ENCODE peak calls at places on chromosome 17, in five cellular contexts. J, K, O, V and Z are unnamed samples.

GRCh38 chr17:2564876-2565275 is 28.6 kb upstream of the PAFAH1B1 start:
- DNase-seq in J (no peak), K (no peak), O (no peak), V (peak), Z (no peak)

GRCh38 chr17:50151937-50152547 is 1.6 kb upstream of the PPP1R9B start:
- DNase-seq in J (peak), K (peak), O (peak), V (peak), Z (peak)

GRCh38 chr17:37744961-37745800 is at the start of gene HNF1B:
- DNase-seq in J (no peak), K (peak), O (peak), V (no peak), Z (no peak)

GRCh38 chr17:67488161-67488560 is 111.1 kb downstream of the PITPNC1 start:
- DNase-seq in J (no peak), K (peak), O (no peak), V (no peak), Z (no peak)

GRCh38 chr17:82518826-82519810 is at the start of gene FOXK2:
- DNase-seq in J (peak), K (peak), O (peak), V (peak), Z (peak)

GRCh38 chr17:44005865-44006580 is 1.6 kb downstream of the NAGS start:
- DNase-seq in J (peak), K (peak), O (peak), V (no peak), Z (no peak)

GRCh38 chr17:11996722-11997146 is 541 bp downstream of the ZNF18 start:
- DNase-seq in J (peak), K (no peak), O (no peak), V (peak), Z (no peak)

GRCh38 chr17:47605006-47605405 is 44.7 kb upstream of the KPNB1 start:
- DNase-seq in J (no peak), K (no peak), O (no peak), V (no peak), Z (no peak)

GRCh38 chr17:41919840-41920579 is 1.3 kb upstream of the ACLY start:
- DNase-seq in J (no peak), K (peak), O (no peak), V (peak), Z (no peak)

GRCh38 chr17:67123692-67124091 is 79.3 kb downstream of the CACNG1 start:
- DNase-seq in J (no peak), K (no peak), O (no peak), V (no peak), Z (no peak)

GRCh38 chr17:40815381-40815780 is 7.0 kb downstream of the KRT10 start:
- DNase-seq in J (no peak), K (no peak), O (no peak), V (no peak), Z (no peak)

GRCh38 chr17:14745541-14745940 is 444.7 kb downstream of the HS3ST3B1 start:
- DNase-seq in J (no peak), K (no peak), O (no peak), V (no peak), Z (no peak)

GRCh38 chr17:6323626-6324356 is 111.1 kb downstream of the AIPL1 start:
- DNase-seq in J (no peak), K (peak), O (no peak), V (no peak), Z (no peak)

GRCh38 chr17:39929657-39930407 is 2.3 kb downstream of the LRRC3C start:
- DNase-seq in J (no peak), K (no peak), O (no peak), V (peak), Z (no peak)

GRCh38 chr17:1559743-1560581 is 2.6 kb downstream of the PITPNA start:
- DNase-seq in J (no peak), K (no peak), O (peak), V (no peak), Z (no peak)

GRCh38 chr17:13118311-13118710 is 100.5 kb upstream of the ELAC2 start:
- DNase-seq in J (no peak), K (no peak), O (no peak), V (no peak), Z (no peak)

DNA sequence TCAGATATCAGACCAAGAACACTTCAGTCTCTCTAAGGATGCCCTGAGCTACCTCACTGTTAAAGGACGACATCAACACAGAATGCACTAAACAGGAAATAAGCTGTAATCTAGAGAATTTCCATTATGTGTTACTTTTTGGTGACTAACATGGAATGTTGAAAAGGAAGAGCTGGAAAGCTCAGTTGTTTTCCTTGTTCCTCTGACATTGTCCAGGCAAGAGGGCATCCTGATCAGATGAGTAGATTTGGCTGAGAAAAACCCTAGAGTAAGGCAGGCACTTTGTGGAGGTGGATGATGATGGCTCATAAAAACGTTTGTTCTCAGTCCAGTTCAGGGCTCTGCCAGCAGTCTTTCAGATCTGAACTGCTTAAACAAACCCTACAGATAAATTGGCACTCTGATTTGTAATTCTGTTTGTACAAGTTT is 34.0 kb downstream of the DGKE start:
- DNase-seq in J (no peak), K (no peak), O (no peak), V (no peak), Z (no peak)
- TF ChIP-seq CTCF in J (no peak), K (no peak), O (no peak), V (no peak), Z (no peak)

DNA sequence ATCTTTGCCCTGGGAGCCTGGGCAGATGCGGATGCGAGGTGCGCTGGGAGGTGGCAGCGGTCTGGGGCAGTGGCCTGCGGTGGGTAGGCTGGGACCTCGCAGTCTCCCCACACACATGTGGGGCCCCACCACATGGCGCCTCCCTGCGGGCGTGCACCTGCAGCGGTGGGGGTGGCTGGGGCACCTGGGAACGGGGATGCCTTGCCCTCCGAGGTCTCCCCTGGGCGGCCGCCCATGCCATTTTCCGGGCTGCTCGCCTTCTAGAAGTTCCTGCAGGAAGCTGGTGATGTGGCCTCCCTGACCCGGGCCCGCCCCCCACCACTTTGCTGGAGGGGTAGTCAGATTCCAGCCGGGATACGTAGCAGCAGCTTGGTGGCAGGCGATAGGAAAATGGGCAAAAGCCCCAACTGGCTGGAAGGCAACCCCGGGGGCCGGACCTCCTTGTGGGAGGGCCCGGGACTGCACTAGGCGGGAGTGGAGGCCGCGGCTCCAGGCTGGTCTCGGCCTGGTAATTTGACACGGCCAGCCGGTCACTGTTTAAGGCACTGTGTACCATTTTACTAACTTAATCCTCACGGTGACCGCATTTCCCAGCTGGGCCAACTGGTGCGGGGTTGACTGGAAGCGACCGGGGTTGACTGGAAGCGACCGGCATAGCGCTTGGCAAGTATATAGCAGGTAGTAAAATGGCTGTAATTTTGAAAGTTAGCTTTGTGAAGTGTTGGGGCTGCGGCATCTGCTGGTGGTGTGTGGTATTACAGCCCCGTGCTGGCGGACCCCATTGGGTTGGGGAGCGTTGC is 38.5 kb downstream of the IGF2BP1 start:
- DNase-seq in J (peak), K (peak), O (no peak), V (no peak), Z (no peak)
- TF ChIP-seq CTCF in J (peak), K (peak), O (peak), V (peak), Z (peak)

GRCh38 chr17:30954046-30954805 is 16.6 kb upstream of the RNF135 start:
- DNase-seq in J (no peak), K (no peak), O (no peak), V (no peak), Z (peak)

GRCh38 chr17:30947796-30948195 is 23.0 kb upstream of the RNF135 start:
- DNase-seq in J (no peak), K (no peak), O (no peak), V (no peak), Z (no peak)

GRCh38 chr17:30950189-30950588 is 20.6 kb upstream of the RNF135 start:
- DNase-seq in J (no peak), K (no peak), O (no peak), V (no peak), Z (no peak)

GRCh38 chr17:30952645-30953393 is 18.0 kb upstream of the RNF135 start:
- DNase-seq in J (no peak), K (no peak), O (no peak), V (no peak), Z (peak)

GRCh38 chr17:30950669-30951399 is 20.0 kb upstream of the RNF135 start:
- DNase-seq in J (no peak), K (no peak), O (peak), V (no peak), Z (no peak)
- TF ChIP-seq CTCF in J (no peak), K (no peak), O (no peak), V (no peak), Z (no peak)

DNA sequence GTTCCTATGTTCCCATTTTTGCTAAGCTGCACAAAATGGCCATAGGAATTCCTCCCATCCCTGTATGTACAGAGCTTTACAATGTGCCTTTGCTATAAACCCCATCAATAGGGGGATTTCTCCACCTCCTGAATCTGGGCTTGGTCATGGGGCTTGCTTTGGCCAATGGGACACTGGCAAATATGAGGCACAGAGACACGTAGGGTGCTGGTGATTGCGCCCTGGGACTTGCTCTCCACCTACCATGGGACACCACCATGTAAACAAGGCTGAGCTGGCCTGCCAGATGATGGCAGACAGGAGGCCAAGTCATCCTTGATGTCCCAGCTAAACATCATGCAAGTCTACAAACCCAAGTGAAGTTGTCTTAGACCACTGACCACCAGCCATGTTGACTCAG is 15.3 kb upstream of the ALDH3A1 start:
- DNase-seq in J (no peak), K (no peak), O (no peak), V (no peak), Z (no peak)
- TF ChIP-seq CTCF in J (no peak), K (no peak), O (no peak), V (no peak), Z (no peak)

GRCh38 chr17:21019976-21020575 is 22.7 kb downstream of the USP22 start:
- DNase-seq in J (no peak), K (no peak), O (no peak), V (no peak), Z (no peak)
- TF ChIP-seq CTCF in J (peak), K (peak), O (no peak), V (no peak), Z (peak)

DNA sequence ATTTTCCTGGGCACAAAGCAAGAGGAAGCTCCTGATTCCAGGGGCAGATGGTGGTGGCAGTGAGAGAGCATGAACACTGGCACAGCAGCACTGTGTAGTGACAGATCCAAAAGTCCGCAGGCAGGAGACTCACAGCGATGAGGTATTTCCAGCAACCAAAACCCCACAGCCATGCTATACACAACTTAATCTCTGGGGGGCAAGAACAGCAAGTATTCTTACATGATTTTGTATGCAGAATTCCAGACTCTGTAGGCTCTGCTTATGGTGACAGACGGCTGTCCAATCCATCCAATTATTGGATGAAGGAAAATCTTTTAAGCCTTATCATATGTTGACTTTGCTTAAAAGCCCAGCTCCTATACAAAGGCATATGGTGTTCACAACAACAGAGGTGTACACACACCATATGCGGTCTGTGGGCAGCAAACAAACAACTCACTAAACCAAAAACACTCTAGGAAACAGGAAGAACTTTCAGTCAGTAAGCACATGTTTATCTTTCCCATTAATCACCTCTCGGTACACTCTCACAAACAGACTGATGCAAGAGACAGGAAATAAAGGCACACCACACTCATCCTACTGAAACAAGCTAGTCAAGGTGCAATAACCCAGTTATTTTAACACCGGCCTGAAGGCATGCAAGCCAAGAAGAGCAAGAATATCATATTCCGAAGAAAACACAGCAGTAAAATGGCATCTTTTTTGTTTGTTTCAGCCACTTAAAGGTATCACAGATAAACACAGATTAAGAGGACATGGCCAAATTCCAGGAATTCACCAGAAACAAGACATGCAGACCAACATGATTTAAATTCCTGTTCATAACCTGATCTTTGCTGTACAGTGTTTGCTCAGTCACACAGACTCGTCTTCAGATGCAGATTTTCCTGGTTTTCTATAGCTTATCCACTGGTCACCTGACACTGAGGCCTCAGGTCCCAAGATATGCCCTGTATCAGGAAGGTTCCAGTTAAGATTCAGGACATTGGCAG is 47.8 kb downstream of the ERN1 start:
- DNase-seq in J (no peak), K (no peak), O (no peak), V (peak), Z (no peak)
- TF ChIP-seq CTCF in J (no peak), K (no peak), O (no peak), V (peak), Z (peak)

DNA sequence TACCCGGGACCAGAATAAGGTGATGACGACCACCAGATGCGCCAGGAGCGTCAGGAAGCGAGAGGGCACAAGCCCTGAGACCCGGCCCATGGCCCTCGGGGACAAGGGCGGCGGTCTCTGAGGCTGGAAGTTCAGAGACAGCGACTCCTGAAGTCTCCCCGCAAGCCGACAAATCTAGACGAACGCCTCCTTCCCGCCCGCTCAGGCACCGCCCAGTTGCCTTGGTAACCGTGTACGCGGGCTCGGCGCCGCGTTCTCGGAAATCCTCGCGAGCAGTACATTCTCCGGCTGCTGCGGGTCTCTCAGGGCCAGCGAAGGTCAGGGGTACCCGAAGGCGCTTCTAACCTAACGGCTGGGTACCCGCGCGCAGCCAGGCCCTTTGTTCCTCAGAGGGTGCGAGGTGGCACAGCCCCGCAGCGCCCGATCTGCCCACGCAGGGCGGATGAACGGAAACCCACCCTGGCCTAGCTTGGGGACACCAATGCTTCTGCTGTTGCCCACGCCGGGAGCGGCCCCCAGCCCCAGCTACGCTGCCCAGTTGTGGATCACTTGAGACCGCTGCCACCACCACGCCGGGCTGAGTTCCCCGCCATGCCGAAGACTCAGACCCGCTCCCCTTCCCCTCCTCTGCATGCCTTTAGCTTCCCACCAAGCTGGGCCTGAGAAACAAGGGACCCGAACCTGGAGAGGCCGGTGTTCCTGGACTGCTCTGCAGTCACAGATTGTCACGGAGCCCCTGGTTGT is at the start of gene TMEM107:
- DNase-seq in J (peak), K (peak), O (peak), V (peak), Z (no peak)
- TF ChIP-seq CTCF in J (no peak), K (no peak), O (no peak), V (no peak), Z (peak)

GRCh38 chr17:4806770-4807533 is at the start of gene PLD2:
- DNase-seq in J (peak), K (peak), O (peak), V (peak), Z (no peak)
- TF ChIP-seq CTCF in J (no peak), K (no peak), O (no peak), V (no peak), Z (no peak)

GRCh38 chr17:7887038-7887481 is 1.5 kb upstream of the CHD3 start:
- DNase-seq in J (peak), K (peak), O (no peak), V (no peak), Z (no peak)

GRCh38 chr17:7886227-7887037 is 2.2 kb upstream of the CHD3 start:
- DNase-seq in J (peak), K (peak), O (peak), V (no peak), Z (no peak)

GRCh38 chr17:7888184-7888920 is at the start of gene CHD3:
- DNase-seq in J (peak), K (peak), O (peak), V (peak), Z (no peak)

GRCh38 chr17:7887482-7888183 is 956 bp upstream of the CHD3 start:
- DNase-seq in J (peak), K (peak), O (peak), V (peak), Z (no peak)

GRCh38 chr17:7889166-7889584 is 586 bp downstream of the CHD3 start:
- DNase-seq in J (peak), K (peak), O (peak), V (peak), Z (no peak)
- TF ChIP-seq CTCF in J (peak), K (peak), O (peak), V (peak), Z (peak)

DNA sequence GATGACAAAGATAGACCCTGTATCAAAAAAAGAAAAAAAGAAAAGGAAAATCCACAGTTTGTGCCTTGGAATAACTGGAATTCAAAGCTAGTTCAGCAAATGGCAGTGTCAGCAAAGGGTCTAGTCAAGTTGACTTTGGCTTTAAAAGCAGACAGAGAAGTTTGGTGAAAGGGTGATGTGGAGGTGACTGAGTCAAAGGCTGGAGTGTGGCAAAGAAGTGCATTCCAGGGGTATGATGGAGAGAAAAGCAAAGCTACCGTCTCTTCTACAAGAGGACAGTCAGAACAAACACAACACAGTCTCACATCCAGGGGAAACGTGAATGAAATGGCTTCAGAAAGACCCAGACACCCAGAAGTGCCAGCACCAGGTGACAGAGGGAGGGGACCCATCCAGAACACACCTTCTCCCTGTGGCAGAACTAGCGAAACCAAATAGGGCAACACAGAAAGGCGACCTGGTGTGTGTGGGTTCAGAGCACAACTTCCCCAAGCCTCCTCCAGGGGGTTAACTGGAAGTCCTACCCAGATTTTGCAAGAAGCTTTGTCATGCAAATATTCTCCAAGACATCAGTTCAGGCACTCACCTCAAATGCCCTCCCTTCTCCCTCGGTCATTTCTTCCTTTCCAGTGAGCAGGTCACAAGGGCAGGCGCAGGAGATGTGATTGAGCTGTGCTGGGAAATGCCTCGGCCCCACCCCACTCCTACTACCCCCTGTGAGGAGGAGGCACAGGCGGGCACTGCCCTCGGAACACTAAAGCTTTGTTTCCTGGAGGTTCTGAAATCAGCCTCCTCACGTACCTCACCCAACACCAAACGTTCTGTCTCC is 481.9 kb downstream of the SOX9 start:
- DNase-seq in J (no peak), K (peak), O (peak), V (peak), Z (no peak)
- TF ChIP-seq CTCF in J (peak), K (peak), O (no peak), V (peak), Z (peak)